ENCODE peak calls at places on chromosome 15, in nine cellular contexts. I is epithelial cell of esophagus, X is pancreas, L is fibroblast of villous mesenchyme, U is AG04450, K is mammary epithelial cell, J is A549, F is upper lobe of right lung, D is BJ. W is an unnamed sample.
A peak's percentile ranks its signal among the peaks of the same experiment; 100 is the strongest.

GRCh38 chr15:65400760-65401606 is 21.8 kb downstream of the IGDCC4 start:
- DNase-seq in I (peak; percentile 63), X (peak; percentile 57), L (peak; percentile 78), U (no peak), K (peak; percentile 46), J (peak; percentile 80), F (peak; percentile 77), D (no peak), W (no peak)

GRCh38 chr15:62112616-62113593 is 46.1 kb downstream of the C2CD4A start:
- DNase-seq in I (peak; percentile 97), X (peak; percentile 75), L (peak; percentile 61), U (peak; percentile 32), K (peak; percentile 96), J (peak; percentile 92), F (no peak), D (peak; percentile 26), W (peak; percentile 85)

GRCh38 chr15:48358229-48358641 is 27.0 kb downstream of the DUT start:
- DNase-seq in I (peak; percentile 43), X (no peak), L (peak; percentile 58), U (no peak), K (no peak), J (peak; percentile 24), F (no peak), D (no peak), W (no peak)

GRCh38 chr15:27449041-27449440 is 478.1 kb downstream of the GABRG3 start:
- DNase-seq in I (peak; percentile 86), X (no peak), L (no peak), U (no peak), K (peak; percentile 4), J (no peak), F (no peak), D (no peak), W (no peak)

GRCh38 chr15:25508369-25509002 is 69.7 kb upstream of the UBE3A start:
- DNase-seq in I (peak; percentile 42), X (no peak), L (peak; percentile 3), U (peak; percentile 7), K (no peak), J (peak; percentile 29), F (no peak), D (no peak), W (no peak)

GRCh38 chr15:100721758-100722550 is 119.6 kb downstream of the ASB7 start:
- DNase-seq in I (peak; percentile 99), X (peak; percentile 72), L (peak; percentile 99), U (peak; percentile 97), K (peak; percentile 100), J (peak; percentile 98), F (no peak), D (peak; percentile 99), W (peak; percentile 96)

GRCh38 chr15:46682969-46683791 is 1034.1 kb upstream of the SEMA6D start:
- DNase-seq in I (no peak), X (no peak), L (no peak), U (no peak), K (no peak), J (no peak), F (no peak), D (no peak), W (no peak)

GRCh38 chr15:77305953-77306352 is 114.0 kb downstream of the PEAK1 start:
- DNase-seq in I (no peak), X (no peak), L (no peak), U (no peak), K (no peak), J (no peak), F (no peak), D (no peak), W (no peak)

GRCh38 chr15:101433396-101433795 is 56.1 kb downstream of the PCSK6 start:
- DNase-seq in I (no peak), X (no peak), L (no peak), U (no peak), K (no peak), J (no peak), F (no peak), D (no peak), W (no peak)

GRCh38 chr15:100338971-100339444 is 2.8 kb downstream of the ADAMTS17 start:
- DNase-seq in I (peak; percentile 83), X (peak; percentile 63), L (peak; percentile 67), U (no peak), K (peak; percentile 70), J (peak; percentile 78), F (no peak), D (no peak), W (peak; percentile 26)

GRCh38 chr15:92915766-92916435 is 15.8 kb downstream of the CHD2 start:
- DNase-seq in I (no peak), X (no peak), L (no peak), U (no peak), K (no peak), J (no peak), F (no peak), D (no peak), W (no peak)

GRCh38 chr15:101615414-101615985 is 36.7 kb downstream of the TM2D3 start:
- DNase-seq in I (no peak), X (no peak), L (peak; percentile 53), U (no peak), K (no peak), J (no peak), F (no peak), D (no peak), W (no peak)

GRCh38 chr15:95141486-95141885 is 910.1 kb downstream of the MCTP2 start:
- DNase-seq in I (peak; percentile 70), X (no peak), L (peak; percentile 48), U (no peak), K (peak; percentile 39), J (no peak), F (no peak), D (no peak), W (no peak)

GRCh38 chr15:66008920-66009572 is 139.8 kb downstream of the RAB11A start:
- DNase-seq in I (peak; percentile 64), X (no peak), L (no peak), U (no peak), K (peak; percentile 23), J (peak; percentile 84), F (no peak), D (no peak), W (no peak)

GRCh38 chr15:66017009-66017408 is 147.7 kb downstream of the RAB11A start:
- DNase-seq in I (no peak), X (no peak), L (no peak), U (no peak), K (no peak), J (no peak), F (no peak), D (no peak), W (no peak)

GRCh38 chr15:45128971-45129639 is 574 bp downstream of the DUOXA1 start:
- DNase-seq in I (peak; percentile 25), X (no peak), L (no peak), U (no peak), K (no peak), J (no peak), F (peak; percentile 80), D (no peak), W (no peak)
- H3K4me3 ChIP-seq in I (peak overlapping the region; percentile 59), X (no peak overlapping the region), L (no peak overlapping the region), U (no peak overlapping the region), K (peak overlapping the region; percentile 52), J (no peak overlapping the region), F (peak overlapping the region; percentile 56), D (no peak overlapping the region), W (no peak overlapping the region)

DNA sequence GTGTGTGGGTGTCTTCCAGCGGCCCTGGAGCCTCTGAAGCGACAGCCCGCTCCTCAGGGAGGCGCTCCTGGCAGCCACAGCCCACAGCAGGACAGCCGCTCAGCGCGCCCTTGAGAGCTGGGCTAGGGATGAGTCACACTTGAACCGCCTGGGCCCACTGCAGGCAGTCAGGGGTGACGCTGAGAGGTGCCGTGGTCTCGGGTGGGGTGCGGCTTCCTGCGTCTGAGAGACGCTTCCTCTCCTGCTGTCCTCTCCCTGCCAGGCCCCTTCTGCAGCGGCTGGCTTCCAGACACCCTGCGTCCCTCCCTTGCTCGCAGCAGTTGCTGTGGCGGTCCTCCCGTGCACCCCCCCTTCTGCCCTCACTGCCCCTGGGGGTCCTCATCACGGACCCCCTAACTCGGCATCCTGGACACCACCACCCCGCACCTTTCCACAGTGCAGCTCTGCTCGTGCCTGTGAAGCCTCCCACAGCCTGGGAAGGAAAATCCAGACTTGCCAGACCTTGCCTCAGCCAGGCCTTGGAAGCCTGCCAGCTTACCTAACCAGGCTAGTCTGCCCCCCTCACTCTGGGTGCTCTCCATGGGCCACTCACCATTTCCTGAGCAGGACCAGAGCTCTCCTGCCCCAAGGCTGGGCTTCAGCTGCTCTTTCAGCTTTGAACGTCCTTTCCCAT is 1.1 kb upstream of the SPTBN5 start:
- DNase-seq in I (peak; percentile 93), X (peak; percentile 81), L (peak; percentile 82), U (no peak), K (peak; percentile 86), J (peak; percentile 13), F (peak; percentile 87), D (peak; percentile 13), W (no peak)
- TF ChIP-seq CTCF in I (peak; percentile 21), X (no peak), L (no peak), U (no peak), K (no peak), J (no peak), F (no peak), D (peak; percentile 35), W (no peak)

DNA sequence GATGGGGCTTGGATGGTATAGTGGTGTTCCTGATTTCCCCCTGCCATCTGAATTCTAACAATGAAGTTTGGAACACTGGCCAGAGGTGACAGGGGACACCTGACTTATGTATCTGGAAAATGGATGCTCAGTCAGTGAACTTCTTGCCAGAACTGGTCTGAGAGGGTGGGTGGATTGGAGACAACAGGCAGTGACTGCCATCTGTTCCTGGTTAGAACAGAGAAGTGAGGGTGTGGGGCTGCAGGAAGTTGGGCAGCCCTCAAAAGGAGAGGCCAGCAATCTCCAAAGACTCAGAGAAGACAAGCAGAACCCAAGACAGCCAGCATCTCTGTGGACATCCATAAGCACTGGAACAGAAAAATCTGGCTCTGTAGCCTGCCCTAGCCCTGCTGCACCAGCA is 50.5 kb downstream of the ANP32A start:
- DNase-seq in I (no peak), X (no peak), L (no peak), U (no peak), K (no peak), J (no peak), F (no peak), D (no peak), W (no peak)
- H3K4me3 ChIP-seq in I (no peak overlapping the region), X (no peak overlapping the region), L (no peak overlapping the region), U (no peak overlapping the region), K (no peak overlapping the region), J (no peak overlapping the region), F (no peak overlapping the region), D (no peak overlapping the region), W (no peak overlapping the region)

GRCh38 chr15:87021771-87022170 is 942.1 kb downstream of the AGBL1 start:
- DNase-seq in I (no peak), X (no peak), L (no peak), U (no peak), K (no peak), J (no peak), F (no peak), D (no peak), W (no peak)
- TF ChIP-seq CTCF in I (no peak), X (no peak), L (no peak), U (no peak), K (no peak), J (no peak), F (no peak), D (no peak), W (no peak)

DNA sequence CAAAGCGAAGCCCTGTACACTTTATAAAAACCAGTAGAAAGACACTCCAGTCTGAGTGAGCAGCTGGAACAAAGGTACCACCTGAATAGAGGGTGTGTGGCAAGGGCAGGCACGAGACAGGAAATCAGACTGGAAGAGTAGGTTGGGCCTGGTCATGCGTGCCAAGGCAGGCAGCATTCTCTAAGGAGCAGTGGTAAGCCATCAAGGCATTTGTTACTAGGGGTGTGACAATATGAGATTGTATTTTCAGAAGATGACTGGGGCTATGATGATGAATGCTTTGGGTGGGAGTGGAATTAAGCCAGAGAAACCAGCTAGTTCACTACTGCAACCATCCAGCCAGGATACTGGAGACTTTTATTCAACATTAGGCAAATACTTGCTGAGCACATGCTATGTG is 5.0 kb downstream of the JMJD7 start:
- DNase-seq in I (peak; percentile 99), X (no peak), L (no peak), U (no peak), K (peak; percentile 96), J (no peak), F (peak; percentile 76), D (no peak), W (no peak)
- H3K4me3 ChIP-seq in I (no peak overlapping the region), X (no peak overlapping the region), L (no peak overlapping the region), U (no peak overlapping the region), K (no peak overlapping the region), J (no peak overlapping the region), F (no peak overlapping the region), D (no peak overlapping the region), W (no peak overlapping the region)